ENCODE peak calls at places on chromosomes 13 and 19, in six cellular contexts. One of them, this sample, is unnamed.

GRCh38 chr19:2387367-2388288 is 27.6 kb downstream of the TMPRSS9 start:
- DNase-seq in fibroblast of lung: no peak
- DNase-seq in cardiac fibroblast: no peak
- DNase-seq in breast epithelium: no peak
- DNase-seq in heart right ventricle: no peak
- DNase-seq in mesendoderm: no peak
- DNase-seq in this sample: no peak

GRCh38 chr19:2308114-2308556 is at the start of gene LINGO3:
- DNase-seq in fibroblast of lung: no peak
- DNase-seq in cardiac fibroblast: no peak
- DNase-seq in breast epithelium: no peak
- DNase-seq in heart right ventricle: no peak
- DNase-seq in mesendoderm: no peak
- DNase-seq in this sample: no peak

GRCh38 chr13:33932765-33933406 is 114.9 kb downstream of the RFC3 start:
- DNase-seq in fibroblast of lung: no peak
- DNase-seq in cardiac fibroblast: no peak
- DNase-seq in breast epithelium: no peak
- DNase-seq in heart right ventricle: no peak
- DNase-seq in mesendoderm: no peak
- DNase-seq in this sample: peak; percentile 41

GRCh38 chr19:40356681-40357595 is 8.4 kb downstream of the PLD3 start:
- DNase-seq in fibroblast of lung: no peak
- DNase-seq in cardiac fibroblast: no peak
- DNase-seq in breast epithelium: no peak
- DNase-seq in heart right ventricle: no peak
- DNase-seq in mesendoderm: peak; percentile 36
- DNase-seq in this sample: peak; percentile 55

GRCh38 chr19:51372021-51372648 is 319 bp downstream of the NKG7 start:
- DNase-seq in fibroblast of lung: no peak
- DNase-seq in cardiac fibroblast: no peak
- DNase-seq in breast epithelium: no peak
- DNase-seq in heart right ventricle: no peak
- DNase-seq in mesendoderm: no peak
- DNase-seq in this sample: no peak

GRCh38 chr13:32153056-32153455 is 121.5 kb downstream of the FRY start:
- DNase-seq in fibroblast of lung: peak; percentile 83
- DNase-seq in cardiac fibroblast: peak; percentile 66
- DNase-seq in breast epithelium: no peak
- DNase-seq in heart right ventricle: no peak
- DNase-seq in mesendoderm: no peak
- DNase-seq in this sample: peak; percentile 83

GRCh38 chr13:70613295-70613694 is 505.0 kb upstream of the KLHL1 start:
- DNase-seq in fibroblast of lung: peak; percentile 28
- DNase-seq in cardiac fibroblast: no peak
- DNase-seq in breast epithelium: no peak
- DNase-seq in heart right ventricle: no peak
- DNase-seq in mesendoderm: no peak
- DNase-seq in this sample: no peak

GRCh38 chr19:1104452-1105216 is 840 bp downstream of the GPX4 start:
- DNase-seq in fibroblast of lung: peak; percentile 70
- DNase-seq in cardiac fibroblast: peak; percentile 80
- DNase-seq in breast epithelium: no peak
- DNase-seq in heart right ventricle: peak; percentile 78
- DNase-seq in mesendoderm: peak; percentile 77
- DNase-seq in this sample: peak; percentile 59

GRCh38 chr19:37995346-37995745 is 88.3 kb downstream of the SIPA1L3 start:
- DNase-seq in fibroblast of lung: no peak
- DNase-seq in cardiac fibroblast: no peak
- DNase-seq in breast epithelium: no peak
- DNase-seq in heart right ventricle: no peak
- DNase-seq in mesendoderm: no peak
- DNase-seq in this sample: no peak

GRCh38 chr19:38917921-38918491 is 6.0 kb upstream of the CCER2 start:
- DNase-seq in fibroblast of lung: no peak
- DNase-seq in cardiac fibroblast: no peak
- DNase-seq in breast epithelium: no peak
- DNase-seq in heart right ventricle: no peak
- DNase-seq in mesendoderm: no peak
- DNase-seq in this sample: no peak

GRCh38 chr13:60267498-60268202 is 103.9 kb upstream of the DIAPH3 start:
- DNase-seq in fibroblast of lung: no peak
- DNase-seq in cardiac fibroblast: peak; percentile 1
- DNase-seq in breast epithelium: no peak
- DNase-seq in heart right ventricle: no peak
- DNase-seq in mesendoderm: peak; percentile 78
- DNase-seq in this sample: no peak

GRCh38 chr19:18311495-18311894 is 11.4 kb downstream of the LSM4 start:
- DNase-seq in fibroblast of lung: no peak
- DNase-seq in cardiac fibroblast: no peak
- DNase-seq in breast epithelium: no peak
- DNase-seq in heart right ventricle: no peak
- DNase-seq in mesendoderm: no peak
- DNase-seq in this sample: no peak

GRCh38 chr13:33033361-33033812 is 17.2 kb downstream of the KL start:
- DNase-seq in fibroblast of lung: no peak
- DNase-seq in cardiac fibroblast: no peak
- DNase-seq in breast epithelium: no peak
- DNase-seq in heart right ventricle: no peak
- DNase-seq in mesendoderm: no peak
- DNase-seq in this sample: no peak

GRCh38 chr19:48645652-48646191 is at the start of gene CA11:
- DNase-seq in fibroblast of lung: no peak
- DNase-seq in cardiac fibroblast: no peak
- DNase-seq in breast epithelium: no peak
- DNase-seq in heart right ventricle: no peak
- DNase-seq in mesendoderm: peak; percentile 93
- DNase-seq in this sample: no peak

GRCh38 chr13:26663801-26664200 is 96.8 kb downstream of the GPR12 start:
- DNase-seq in fibroblast of lung: no peak
- DNase-seq in cardiac fibroblast: no peak
- DNase-seq in breast epithelium: no peak
- DNase-seq in heart right ventricle: no peak
- DNase-seq in mesendoderm: no peak
- DNase-seq in this sample: no peak

GRCh38 chr13:23741879-23742510 is 147.2 kb downstream of the MIPEP start:
- DNase-seq in fibroblast of lung: no peak
- DNase-seq in cardiac fibroblast: no peak
- DNase-seq in breast epithelium: no peak
- DNase-seq in heart right ventricle: no peak
- DNase-seq in mesendoderm: peak; percentile 65
- DNase-seq in this sample: no peak

GRCh38 chr13:24053505-24054251 is 106.8 kb upstream of the SPATA13 start:
- DNase-seq in fibroblast of lung: peak; percentile 63
- DNase-seq in cardiac fibroblast: peak; percentile 70
- DNase-seq in breast epithelium: peak; percentile 41
- DNase-seq in heart right ventricle: peak; percentile 56
- DNase-seq in mesendoderm: peak; percentile 94
- DNase-seq in this sample: peak; percentile 76

GRCh38 chr13:69389899-69390298 is 717.7 kb upstream of the ATXN8OS start:
- DNase-seq in fibroblast of lung: peak; percentile 64
- DNase-seq in cardiac fibroblast: no peak
- DNase-seq in breast epithelium: no peak
- DNase-seq in heart right ventricle: no peak
- DNase-seq in mesendoderm: no peak
- DNase-seq in this sample: no peak

GRCh38 chr19:42281175-42282035 is 12.4 kb downstream of the CIC start:
- DNase-seq in fibroblast of lung: peak; percentile 65
- DNase-seq in cardiac fibroblast: peak; percentile 70
- DNase-seq in breast epithelium: peak; percentile 83
- DNase-seq in heart right ventricle: peak; percentile 85
- DNase-seq in mesendoderm: peak; percentile 80
- DNase-seq in this sample: peak; percentile 64

GRCh38 chr13:27252467-27252866 is 1.1 kb downstream of the RPL21 start:
- DNase-seq in fibroblast of lung: no peak
- DNase-seq in cardiac fibroblast: no peak
- DNase-seq in breast epithelium: no peak
- DNase-seq in heart right ventricle: no peak
- DNase-seq in mesendoderm: no peak
- DNase-seq in this sample: no peak

GRCh38 chr13:77310161-77310560 is 16.7 kb downstream of the MYCBP2 start:
- DNase-seq in fibroblast of lung: no peak
- DNase-seq in cardiac fibroblast: no peak
- DNase-seq in breast epithelium: no peak
- DNase-seq in heart right ventricle: no peak
- DNase-seq in mesendoderm: no peak
- DNase-seq in this sample: no peak

GRCh38 chr13:91111476-91112190 is 235.9 kb upstream of the MIR17HG start:
- DNase-seq in fibroblast of lung: no peak
- DNase-seq in cardiac fibroblast: no peak
- DNase-seq in breast epithelium: no peak
- DNase-seq in heart right ventricle: no peak
- DNase-seq in mesendoderm: no peak
- DNase-seq in this sample: no peak

GRCh38 chr13:113616991-113617749 is 32.6 kb downstream of the TFDP1 start:
- DNase-seq in fibroblast of lung: no peak
- DNase-seq in cardiac fibroblast: peak; percentile 53
- DNase-seq in breast epithelium: no peak
- DNase-seq in heart right ventricle: no peak
- DNase-seq in mesendoderm: peak; percentile 72
- DNase-seq in this sample: peak; percentile 54

GRCh38 chr13:48950507-48950886 is 25.2 kb upstream of the FNDC3A start:
- DNase-seq in fibroblast of lung: peak; percentile 36
- DNase-seq in cardiac fibroblast: no peak
- DNase-seq in breast epithelium: no peak
- DNase-seq in heart right ventricle: no peak
- DNase-seq in mesendoderm: peak; percentile 46
- DNase-seq in this sample: peak; percentile 28

GRCh38 chr19:58355891-58356235 is 2.6 kb upstream of the A1BG start:
- DNase-seq in fibroblast of lung: no peak
- DNase-seq in cardiac fibroblast: no peak
- DNase-seq in breast epithelium: no peak
- DNase-seq in heart right ventricle: no peak
- DNase-seq in mesendoderm: no peak
- DNase-seq in this sample: no peak

GRCh38 chr13:43804461-43805070 is 17.8 kb upstream of the ENOX1 start:
- DNase-seq in fibroblast of lung: peak; percentile 86
- DNase-seq in cardiac fibroblast: peak; percentile 82
- DNase-seq in breast epithelium: no peak
- DNase-seq in heart right ventricle: peak; percentile 47
- DNase-seq in mesendoderm: peak; percentile 53
- DNase-seq in this sample: peak; percentile 88

GRCh38 chr19:39428309-39429112 is 7.2 kb downstream of the RPS16 start:
- DNase-seq in fibroblast of lung: peak; percentile 95
- DNase-seq in cardiac fibroblast: peak; percentile 95
- DNase-seq in breast epithelium: no peak
- DNase-seq in heart right ventricle: peak; percentile 84
- DNase-seq in mesendoderm: peak; percentile 97
- DNase-seq in this sample: peak; percentile 95

GRCh38 chr19:47663435-47663910 is 49.7 kb upstream of the EHD2 start:
- DNase-seq in fibroblast of lung: peak; percentile 96
- DNase-seq in cardiac fibroblast: peak; percentile 88
- DNase-seq in breast epithelium: no peak
- DNase-seq in heart right ventricle: no peak
- DNase-seq in mesendoderm: no peak
- DNase-seq in this sample: peak; percentile 96

GRCh38 chr13:50969691-50970090 is 60.1 kb downstream of the RNASEH2B start:
- DNase-seq in fibroblast of lung: peak; percentile 27
- DNase-seq in cardiac fibroblast: peak; percentile 19
- DNase-seq in breast epithelium: no peak
- DNase-seq in heart right ventricle: no peak
- DNase-seq in mesendoderm: peak; percentile 87
- DNase-seq in this sample: peak; percentile 11

GRCh38 chr13:73064991-73065390 is 6.2 kb downstream of the KLF5 start:
- DNase-seq in fibroblast of lung: no peak
- DNase-seq in cardiac fibroblast: peak; percentile 20
- DNase-seq in breast epithelium: no peak
- DNase-seq in heart right ventricle: no peak
- DNase-seq in mesendoderm: peak; percentile 37
- DNase-seq in this sample: no peak
- H3K4me3 ChIP-seq in fibroblast of lung: no peak overlapping the region
- H3K4me3 ChIP-seq in cardiac fibroblast: no peak overlapping the region
- H3K4me3 ChIP-seq in breast epithelium: no peak overlapping the region
- H3K4me3 ChIP-seq in heart right ventricle: no peak overlapping the region
- H3K4me3 ChIP-seq in mesendoderm: no peak overlapping the region
- H3K4me3 ChIP-seq in this sample: no peak overlapping the region

DNA sequence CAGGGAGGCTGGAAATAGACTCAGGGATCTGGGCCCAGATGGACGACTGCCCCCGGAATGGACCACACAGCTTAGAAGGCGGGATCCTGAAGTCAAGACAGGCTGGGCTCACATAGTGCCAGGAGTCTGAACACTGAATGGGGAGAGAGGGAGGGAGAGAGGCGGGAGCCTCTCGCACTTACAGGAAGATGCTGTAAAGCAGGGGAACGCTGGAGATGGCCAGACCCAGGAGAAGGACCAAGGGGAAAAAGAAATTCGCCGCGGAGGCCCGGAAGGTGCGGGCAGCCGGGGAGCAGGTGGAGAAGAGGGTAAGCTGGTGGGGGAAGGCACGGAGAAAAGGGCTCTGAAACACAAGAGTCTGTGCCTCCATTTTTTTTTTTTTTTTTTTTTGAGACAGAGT is 1.4 kb upstream of the LENG1 start:
- DNase-seq in fibroblast of lung: no peak
- DNase-seq in cardiac fibroblast: no peak
- DNase-seq in breast epithelium: no peak
- DNase-seq in heart right ventricle: no peak
- DNase-seq in mesendoderm: no peak
- DNase-seq in this sample: no peak
- H3K4me3 ChIP-seq in fibroblast of lung: peak overlapping the region; percentile 60
- H3K4me3 ChIP-seq in cardiac fibroblast: peak overlapping the region; percentile 69
- H3K4me3 ChIP-seq in breast epithelium: peak overlapping the region; percentile 78
- H3K4me3 ChIP-seq in heart right ventricle: peak overlapping the region; percentile 68
- H3K4me3 ChIP-seq in mesendoderm: no peak overlapping the region
- H3K4me3 ChIP-seq in this sample: peak overlapping the region; percentile 69

GRCh38 chr19:11987405-11988231 is 22.8 kb downstream of the ZNF763 start:
- DNase-seq in fibroblast of lung: peak; percentile 90
- DNase-seq in cardiac fibroblast: peak; percentile 94
- DNase-seq in breast epithelium: peak; percentile 94
- DNase-seq in heart right ventricle: peak; percentile 96
- DNase-seq in mesendoderm: peak; percentile 98
- DNase-seq in this sample: peak; percentile 94

GRCh38 chr19:11984986-11985385 is 20.1 kb downstream of the ZNF763 start:
- DNase-seq in fibroblast of lung: no peak
- DNase-seq in cardiac fibroblast: no peak
- DNase-seq in breast epithelium: no peak
- DNase-seq in heart right ventricle: no peak
- DNase-seq in mesendoderm: peak; percentile 77
- DNase-seq in this sample: no peak

GRCh38 chr19:11986754-11987153 is 21.9 kb downstream of the ZNF763 start:
- DNase-seq in fibroblast of lung: no peak
- DNase-seq in cardiac fibroblast: no peak
- DNase-seq in breast epithelium: no peak
- DNase-seq in heart right ventricle: no peak
- DNase-seq in mesendoderm: no peak
- DNase-seq in this sample: no peak

GRCh38 chr19:11989112-11989456 is 24.2 kb downstream of the ZNF763 start:
- DNase-seq in fibroblast of lung: no peak
- DNase-seq in cardiac fibroblast: no peak
- DNase-seq in breast epithelium: no peak
- DNase-seq in heart right ventricle: no peak
- DNase-seq in mesendoderm: no peak
- DNase-seq in this sample: no peak
- H3K4me3 ChIP-seq in fibroblast of lung: no peak overlapping the region
- H3K4me3 ChIP-seq in cardiac fibroblast: peak overlapping the region; percentile 65
- H3K4me3 ChIP-seq in breast epithelium: peak overlapping the region; percentile 86
- H3K4me3 ChIP-seq in heart right ventricle: peak overlapping the region; percentile 86
- H3K4me3 ChIP-seq in mesendoderm: no peak overlapping the region
- H3K4me3 ChIP-seq in this sample: no peak overlapping the region

GRCh38 chr13:93227906-93228801 is 1.5 kb downstream of the GPC6 start:
- DNase-seq in fibroblast of lung: peak; percentile 91
- DNase-seq in cardiac fibroblast: peak; percentile 93
- DNase-seq in breast epithelium: no peak
- DNase-seq in heart right ventricle: peak; percentile 23
- DNase-seq in mesendoderm: peak; percentile 97
- DNase-seq in this sample: peak; percentile 92
- H3K4me3 ChIP-seq in fibroblast of lung: peak overlapping the region; percentile 78
- H3K4me3 ChIP-seq in cardiac fibroblast: peak overlapping the region; percentile 63
- H3K4me3 ChIP-seq in breast epithelium: peak overlapping the region; percentile 58
- H3K4me3 ChIP-seq in heart right ventricle: peak overlapping the region; percentile 61
- H3K4me3 ChIP-seq in mesendoderm: peak overlapping the region; percentile 88
- H3K4me3 ChIP-seq in this sample: peak overlapping the region; percentile 83

This sample was measured in astrocyte of the spinal cord.